ENCODE peak calls at places on chromosomes 12 and 14, in six cellular contexts. One of them, this sample, is unnamed.
A peak's percentile ranks its signal among the peaks of the same experiment; 100 is the strongest.

GRCh38 chr14:105135700-105136395 is 32.7 kb downstream of the JAG2 start:
- DNase-seq in colonic mucosa: no peak
- DNase-seq in mammary epithelial cell: no peak
- DNase-seq in Calu3: no peak
- DNase-seq in heart right ventricle: no peak
- DNase-seq in GM13977: no peak
- DNase-seq in this sample: no peak

GRCh38 chr12:94308612-94309011 is 151.1 kb downstream of the CEP83 start:
- DNase-seq in colonic mucosa: no peak
- DNase-seq in mammary epithelial cell: no peak
- DNase-seq in Calu3: no peak
- DNase-seq in heart right ventricle: no peak
- DNase-seq in GM13977: no peak
- DNase-seq in this sample: no peak

GRCh38 chr12:121532503-121533390 is 48.1 kb downstream of the KDM2B start:
- DNase-seq in colonic mucosa: no peak
- DNase-seq in mammary epithelial cell: no peak
- DNase-seq in Calu3: no peak
- DNase-seq in heart right ventricle: peak; percentile 38
- DNase-seq in GM13977: no peak
- DNase-seq in this sample: no peak

GRCh38 chr12:11743333-11743732 is 93.9 kb downstream of the ETV6 start:
- DNase-seq in colonic mucosa: no peak
- DNase-seq in mammary epithelial cell: no peak
- DNase-seq in Calu3: no peak
- DNase-seq in heart right ventricle: no peak
- DNase-seq in GM13977: no peak
- DNase-seq in this sample: no peak

GRCh38 chr14:95662376-95663186 is 23.6 kb upstream of the TCL1B start:
- DNase-seq in colonic mucosa: no peak
- DNase-seq in mammary epithelial cell: no peak
- DNase-seq in Calu3: no peak
- DNase-seq in heart right ventricle: no peak
- DNase-seq in GM13977: peak; percentile 50
- DNase-seq in this sample: peak; percentile 51

GRCh38 chr14:68552597-68552996 is 240.3 kb downstream of the ZFP36L1 start:
- DNase-seq in colonic mucosa: no peak
- DNase-seq in mammary epithelial cell: peak; percentile 57
- DNase-seq in Calu3: no peak
- DNase-seq in heart right ventricle: no peak
- DNase-seq in GM13977: no peak
- DNase-seq in this sample: no peak

GRCh38 chr14:87600236-87600635 is 392.7 kb downstream of the GALC start:
- DNase-seq in colonic mucosa: no peak
- DNase-seq in mammary epithelial cell: no peak
- DNase-seq in Calu3: no peak
- DNase-seq in heart right ventricle: no peak
- DNase-seq in GM13977: no peak
- DNase-seq in this sample: no peak

GRCh38 chr12:46788247-46788887 is 37.4 kb downstream of the SLC38A4 start:
- DNase-seq in colonic mucosa: no peak
- DNase-seq in mammary epithelial cell: peak; percentile 50
- DNase-seq in Calu3: no peak
- DNase-seq in heart right ventricle: no peak
- DNase-seq in GM13977: no peak
- DNase-seq in this sample: no peak

GRCh38 chr14:54593860-54594259 is 26.9 kb downstream of the SAMD4A start:
- DNase-seq in colonic mucosa: no peak
- DNase-seq in mammary epithelial cell: peak; percentile 53
- DNase-seq in Calu3: no peak
- DNase-seq in heart right ventricle: no peak
- DNase-seq in GM13977: no peak
- DNase-seq in this sample: no peak

GRCh38 chr14:62103497-62103896 is 341.3 kb downstream of the SNAPC1 start:
- DNase-seq in colonic mucosa: no peak
- DNase-seq in mammary epithelial cell: no peak
- DNase-seq in Calu3: no peak
- DNase-seq in heart right ventricle: no peak
- DNase-seq in GM13977: no peak
- DNase-seq in this sample: no peak

GRCh38 chr12:124829008-124829707 is 34.5 kb downstream of the SCARB1 start:
- DNase-seq in colonic mucosa: no peak
- DNase-seq in mammary epithelial cell: peak; percentile 87
- DNase-seq in Calu3: peak; percentile 60
- DNase-seq in heart right ventricle: no peak
- DNase-seq in GM13977: no peak
- DNase-seq in this sample: no peak

GRCh38 chr12:31034372-31034771 is 39.3 kb upstream of the DDX11 start:
- DNase-seq in colonic mucosa: no peak
- DNase-seq in mammary epithelial cell: no peak
- DNase-seq in Calu3: peak; percentile 19
- DNase-seq in heart right ventricle: no peak
- DNase-seq in GM13977: no peak
- DNase-seq in this sample: no peak

GRCh38 chr12:116879509-116880212 is 1.6 kb downstream of the HRK start:
- DNase-seq in colonic mucosa: no peak
- DNase-seq in mammary epithelial cell: no peak
- DNase-seq in Calu3: no peak
- DNase-seq in heart right ventricle: no peak
- DNase-seq in GM13977: peak; percentile 38
- DNase-seq in this sample: no peak

GRCh38 chr14:80587096-80587724 is 354.3 kb downstream of the CEP128 start:
- DNase-seq in colonic mucosa: no peak
- DNase-seq in mammary epithelial cell: peak; percentile 49
- DNase-seq in Calu3: no peak
- DNase-seq in heart right ventricle: no peak
- DNase-seq in GM13977: peak; percentile 17
- DNase-seq in this sample: peak; percentile 20

GRCh38 chr12:65155784-65156183 is 13.6 kb upstream of the LEMD3 start:
- DNase-seq in colonic mucosa: no peak
- DNase-seq in mammary epithelial cell: no peak
- DNase-seq in Calu3: no peak
- DNase-seq in heart right ventricle: no peak
- DNase-seq in GM13977: no peak
- DNase-seq in this sample: no peak

GRCh38 chr14:89093083-89093482 is 268.6 kb downstream of the TTC8 start:
- DNase-seq in colonic mucosa: no peak
- DNase-seq in mammary epithelial cell: no peak
- DNase-seq in Calu3: no peak
- DNase-seq in heart right ventricle: no peak
- DNase-seq in GM13977: no peak
- DNase-seq in this sample: no peak

GRCh38 chr12:78473136-78473535 is 391.4 kb upstream of the SYT1 start:
- DNase-seq in colonic mucosa: no peak
- DNase-seq in mammary epithelial cell: peak; percentile 3
- DNase-seq in Calu3: no peak
- DNase-seq in heart right ventricle: no peak
- DNase-seq in GM13977: no peak
- DNase-seq in this sample: no peak

GRCh38 chr14:68358978-68359861 is 433.6 kb downstream of the ZFP36L1 start:
- DNase-seq in colonic mucosa: no peak
- DNase-seq in mammary epithelial cell: no peak
- DNase-seq in Calu3: no peak
- DNase-seq in heart right ventricle: no peak
- DNase-seq in GM13977: peak; percentile 49
- DNase-seq in this sample: no peak

GRCh38 chr14:93970967-93971634 is 5.3 kb downstream of the ASB2 start:
- DNase-seq in colonic mucosa: no peak
- DNase-seq in mammary epithelial cell: no peak
- DNase-seq in Calu3: no peak
- DNase-seq in heart right ventricle: no peak
- DNase-seq in GM13977: peak; percentile 72
- DNase-seq in this sample: peak; percentile 77

GRCh38 chr14:71395151-71395604 is 487.9 kb downstream of the PCNX1 start:
- DNase-seq in colonic mucosa: no peak
- DNase-seq in mammary epithelial cell: peak; percentile 23
- DNase-seq in Calu3: no peak
- DNase-seq in heart right ventricle: no peak
- DNase-seq in GM13977: no peak
- DNase-seq in this sample: no peak

GRCh38 chr12:107130830-107131760 is 37.7 kb upstream of the CRY1 start:
- DNase-seq in colonic mucosa: no peak
- DNase-seq in mammary epithelial cell: no peak
- DNase-seq in Calu3: no peak
- DNase-seq in heart right ventricle: no peak
- DNase-seq in GM13977: no peak
- DNase-seq in this sample: no peak

GRCh38 chr12:107134558-107134957 is 41.2 kb upstream of the CRY1 start:
- DNase-seq in colonic mucosa: no peak
- DNase-seq in mammary epithelial cell: no peak
- DNase-seq in Calu3: peak; percentile 21
- DNase-seq in heart right ventricle: no peak
- DNase-seq in GM13977: no peak
- DNase-seq in this sample: no peak

GRCh38 chr12:107135177-107135576 is 41.8 kb upstream of the CRY1 start:
- DNase-seq in colonic mucosa: no peak
- DNase-seq in mammary epithelial cell: no peak
- DNase-seq in Calu3: no peak
- DNase-seq in heart right ventricle: no peak
- DNase-seq in GM13977: no peak
- DNase-seq in this sample: no peak

GRCh38 chr12:107131832-107132616 is 38.7 kb upstream of the CRY1 start:
- DNase-seq in colonic mucosa: peak; percentile 21
- DNase-seq in mammary epithelial cell: peak; percentile 53
- DNase-seq in Calu3: peak; percentile 44
- DNase-seq in heart right ventricle: peak; percentile 14
- DNase-seq in GM13977: peak; percentile 59
- DNase-seq in this sample: peak; percentile 51

DNA sequence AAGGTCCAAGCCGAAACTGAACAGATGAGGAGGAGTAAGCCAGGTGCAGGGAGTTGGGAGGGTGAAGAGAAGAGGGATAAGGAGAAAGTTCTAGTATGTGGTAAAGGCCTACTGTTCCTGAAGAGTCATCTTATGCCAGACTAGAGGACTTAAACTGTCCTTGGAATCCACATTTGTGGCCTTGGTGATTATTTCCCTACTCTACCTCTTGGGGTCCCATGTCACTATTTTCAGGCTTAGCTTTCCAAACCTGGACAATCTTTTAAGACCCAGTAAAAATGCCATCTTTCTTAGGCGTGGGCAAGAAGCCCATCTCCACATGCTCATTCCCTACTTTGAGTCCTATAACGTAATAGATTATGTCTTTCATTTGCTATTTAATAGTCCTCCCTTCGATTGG is 40.1 kb upstream of the CRY1 start:
- DNase-seq in colonic mucosa: no peak
- DNase-seq in mammary epithelial cell: no peak
- DNase-seq in Calu3: no peak
- DNase-seq in heart right ventricle: no peak
- DNase-seq in GM13977: no peak
- DNase-seq in this sample: no peak
- TF ChIP-seq CTCF in colonic mucosa: no peak
- TF ChIP-seq CTCF in mammary epithelial cell: peak; percentile 4
- TF ChIP-seq CTCF in Calu3: no peak
- TF ChIP-seq CTCF in heart right ventricle: no peak
- TF ChIP-seq CTCF in GM13977: no peak
- TF ChIP-seq CTCF in this sample: no peak

DNA sequence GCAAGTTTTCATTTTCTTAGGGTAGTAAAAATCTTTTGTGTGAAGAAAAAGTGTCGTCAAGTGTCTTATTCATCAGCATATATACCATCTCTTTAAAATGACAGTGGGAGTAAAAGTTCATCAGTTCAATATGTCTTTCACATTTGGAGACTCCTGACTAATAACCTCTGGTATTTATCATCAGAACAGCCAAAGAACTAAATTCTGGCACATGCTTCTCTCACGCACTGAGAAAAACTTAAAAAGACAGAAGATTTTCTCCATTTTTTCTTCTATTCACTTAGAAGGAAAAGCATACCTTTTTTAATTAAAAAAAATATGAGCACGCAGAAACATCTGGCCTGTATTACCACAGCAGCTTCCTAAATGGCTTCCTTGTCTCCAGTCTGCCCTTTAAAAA is 265.7 kb downstream of the AKAP6 start:
- DNase-seq in colonic mucosa: no peak
- DNase-seq in mammary epithelial cell: peak; percentile 23
- DNase-seq in Calu3: no peak
- DNase-seq in heart right ventricle: no peak
- DNase-seq in GM13977: no peak
- DNase-seq in this sample: no peak
- TF ChIP-seq CTCF in colonic mucosa: no peak
- TF ChIP-seq CTCF in mammary epithelial cell: no peak
- TF ChIP-seq CTCF in Calu3: no peak
- TF ChIP-seq CTCF in heart right ventricle: no peak
- TF ChIP-seq CTCF in GM13977: no peak
- TF ChIP-seq CTCF in this sample: no peak

GRCh38 chr14:96909841-96910364 is 112.7 kb downstream of the VRK1 start:
- DNase-seq in colonic mucosa: no peak
- DNase-seq in mammary epithelial cell: no peak
- DNase-seq in Calu3: no peak
- DNase-seq in heart right ventricle: no peak
- DNase-seq in GM13977: no peak
- DNase-seq in this sample: no peak

GRCh38 chr14:96915478-96915877 is 118.3 kb downstream of the VRK1 start:
- DNase-seq in colonic mucosa: no peak
- DNase-seq in mammary epithelial cell: no peak
- DNase-seq in Calu3: no peak
- DNase-seq in heart right ventricle: no peak
- DNase-seq in GM13977: no peak
- DNase-seq in this sample: no peak

GRCh38 chr14:96916751-96917150 is 119.6 kb downstream of the VRK1 start:
- DNase-seq in colonic mucosa: no peak
- DNase-seq in mammary epithelial cell: no peak
- DNase-seq in Calu3: no peak
- DNase-seq in heart right ventricle: no peak
- DNase-seq in GM13977: no peak
- DNase-seq in this sample: no peak

GRCh38 chr14:96914729-96915128 is 117.5 kb downstream of the VRK1 start:
- DNase-seq in colonic mucosa: no peak
- DNase-seq in mammary epithelial cell: no peak
- DNase-seq in Calu3: no peak
- DNase-seq in heart right ventricle: no peak
- DNase-seq in GM13977: no peak
- DNase-seq in this sample: no peak

DNA sequence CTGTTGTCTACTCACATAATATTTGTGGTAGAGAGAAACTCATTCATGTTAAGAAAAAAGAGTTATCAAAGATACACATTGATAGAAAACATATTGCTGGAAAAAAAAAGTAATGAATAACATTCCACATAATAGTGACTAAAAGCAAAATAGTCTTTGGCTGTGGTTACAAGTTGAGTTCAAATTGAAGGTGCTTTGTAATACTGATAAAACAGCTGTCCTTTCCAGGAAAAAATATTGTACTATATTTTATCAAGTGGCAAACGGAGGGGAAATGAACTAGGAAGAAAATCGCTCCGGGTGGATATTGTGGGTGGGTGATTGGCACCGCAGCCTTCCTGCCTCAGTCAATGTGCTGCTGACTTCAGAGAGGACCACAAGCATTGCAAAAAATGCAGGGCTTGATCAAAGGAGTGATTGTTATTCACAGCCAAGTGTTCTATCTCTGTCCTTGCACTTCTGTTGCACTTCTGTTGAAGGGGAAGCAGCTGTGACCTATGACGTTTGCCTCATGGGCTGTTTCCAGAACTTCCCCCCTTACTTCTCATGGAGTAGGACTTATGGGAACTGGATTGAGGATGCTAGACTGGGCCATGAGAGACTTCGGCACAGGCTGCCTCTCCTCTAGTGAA is 114.4 kb downstream of the VRK1 start:
- DNase-seq in colonic mucosa: no peak
- DNase-seq in mammary epithelial cell: no peak
- DNase-seq in Calu3: no peak
- DNase-seq in heart right ventricle: no peak
- DNase-seq in GM13977: no peak
- DNase-seq in this sample: no peak
- TF ChIP-seq CTCF in colonic mucosa: no peak
- TF ChIP-seq CTCF in mammary epithelial cell: no peak
- TF ChIP-seq CTCF in Calu3: no peak
- TF ChIP-seq CTCF in heart right ventricle: no peak
- TF ChIP-seq CTCF in GM13977: no peak
- TF ChIP-seq CTCF in this sample: no peak

GRCh38 chr14:99479903-99480855 is 480 bp downstream of the SETD3 start:
- DNase-seq in colonic mucosa: peak; percentile 59
- DNase-seq in mammary epithelial cell: peak; percentile 54
- DNase-seq in Calu3: peak; percentile 29
- DNase-seq in heart right ventricle: peak; percentile 60
- DNase-seq in GM13977: peak; percentile 49
- DNase-seq in this sample: peak; percentile 53
- TF ChIP-seq CTCF in colonic mucosa: no peak
- TF ChIP-seq CTCF in mammary epithelial cell: no peak
- TF ChIP-seq CTCF in Calu3: no peak
- TF ChIP-seq CTCF in heart right ventricle: no peak
- TF ChIP-seq CTCF in GM13977: no peak
- TF ChIP-seq CTCF in this sample: no peak